ENCODE peak calls at places on chromosomes 16 and 17, in five cellular contexts. I is endodermal cell, G is fibroblast of mammary gland, R is brain microvascular endothelial cell, P is uterus. M is an unnamed sample.

GRCh38 chr17:39755550-39756375 is 18.0 kb downstream of the GRB7 start:
- DNase-seq in G (peak), R (no peak), P (no peak), I (peak), M (peak)

GRCh38 chr17:10099051-10099571 is 99.3 kb downstream of the GAS7 start:
- DNase-seq in P (peak), R (no peak), G (peak), I (no peak), M (no peak)

GRCh38 chr17:411416-412120 is 59.0 kb upstream of the RPH3AL start:
- DNase-seq in P (no peak), R (no peak), G (no peak), I (no peak), M (no peak)

GRCh38 chr17:59754547-59754946 is 47.1 kb downstream of the VMP1 start:
- DNase-seq in R (peak), P (no peak), I (no peak), G (peak), M (no peak)

GRCh38 chr16:58814348-58814801 is 80.3 kb upstream of the GOT2 start:
- DNase-seq in I (peak), P (peak), R (peak), G (peak), M (peak)

GRCh38 chr16:29738514-29738913 is 7.3 kb downstream of the C16orf54 start:
- DNase-seq in P (no peak), I (no peak), G (no peak), R (no peak), M (peak)

GRCh38 chr17:20156196-20157077 is 147.3 kb downstream of the SPECC1 start:
- DNase-seq in P (peak), I (peak), R (peak), G (peak), M (peak)

GRCh38 chr17:69468211-69468610 is 53.7 kb downstream of the MAP2K6 start:
- DNase-seq in P (no peak), I (peak), G (no peak), R (no peak), M (no peak)

GRCh38 chr17:81869221-81870154 is 1.6 kb downstream of the ARHGDIA start:
- DNase-seq in I (peak), P (peak), R (peak), G (peak), M (peak)

GRCh38 chr17:81870155-81870977 is 771 bp downstream of the ARHGDIA start:
- DNase-seq in R (peak), P (peak), G (peak), I (peak), M (peak)

GRCh38 chr17:81868674-81869220 is 2.4 kb downstream of the ARHGDIA start:
- DNase-seq in G (peak), I (peak), R (peak), P (peak), M (no peak)

GRCh38 chr17:81870978-81871386 is at the start of gene ARHGDIA:
- DNase-seq in R (no peak), G (peak), P (no peak), I (no peak), M (no peak)

DNA sequence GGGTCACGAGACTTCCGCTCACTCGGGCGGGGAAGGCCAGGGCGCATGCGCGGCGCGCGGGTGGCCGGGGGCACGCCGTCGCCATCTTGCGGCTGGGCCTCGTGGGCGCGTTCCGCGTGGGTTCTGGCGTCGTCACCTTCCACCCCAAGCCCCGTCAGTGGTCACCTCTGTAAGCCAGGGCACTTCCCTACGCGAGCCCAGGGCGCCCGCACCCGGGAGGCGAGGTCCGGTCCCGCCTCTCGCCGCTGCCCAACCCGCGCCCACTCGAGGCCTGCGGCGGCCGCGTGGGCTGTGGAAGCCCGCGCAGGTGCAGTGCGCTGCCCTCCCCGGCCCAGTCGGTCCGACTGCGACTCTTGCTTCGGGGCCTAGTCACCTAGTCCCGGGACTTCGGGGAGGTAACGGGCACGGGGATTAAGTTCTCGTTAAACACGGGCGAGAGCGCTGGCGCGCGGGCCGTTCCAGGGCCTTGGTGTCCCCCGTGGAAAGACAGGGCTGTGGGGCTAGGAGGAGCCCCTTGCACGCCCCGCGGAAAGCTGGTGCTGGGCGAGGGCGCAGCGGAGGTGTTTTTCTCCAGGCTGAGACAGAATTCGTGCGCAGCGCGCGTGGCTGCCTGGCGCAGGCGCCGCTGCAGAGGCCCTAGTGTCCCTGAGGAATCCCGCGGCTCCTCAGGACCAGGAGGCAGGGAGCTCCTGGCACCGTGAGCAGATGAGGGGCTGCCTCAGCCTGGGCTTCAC is 417 bp upstream of the ARHGDIA start:
- DNase-seq in P (peak), G (peak), I (peak), R (peak), M (peak)
- TF ChIP-seq CTCF in P (peak), G (no peak), I (peak), R (peak), M (peak)

DNA sequence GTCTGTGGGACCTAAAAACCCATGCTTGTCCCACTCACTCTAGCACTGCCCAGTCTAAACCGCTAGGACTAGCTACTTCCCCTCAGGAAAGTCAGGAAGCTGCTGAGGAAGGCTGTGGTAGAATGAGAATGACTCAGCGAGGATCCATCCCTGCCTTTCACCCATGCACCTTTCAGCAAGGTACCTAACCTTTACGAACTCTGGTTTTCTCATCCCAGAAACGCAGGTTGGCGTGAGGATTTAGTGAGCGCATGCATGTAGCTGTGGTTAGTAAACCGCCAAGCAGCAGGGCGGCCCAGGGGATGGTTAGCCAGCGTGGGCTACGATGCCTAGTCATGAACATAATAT is 26.3 kb upstream of the RFFL start:
- DNase-seq in G (peak), R (no peak), P (no peak), I (peak), M (no peak)
- TF ChIP-seq CTCF in G (no peak), R (peak), P (no peak), I (no peak), M (no peak)

DNA sequence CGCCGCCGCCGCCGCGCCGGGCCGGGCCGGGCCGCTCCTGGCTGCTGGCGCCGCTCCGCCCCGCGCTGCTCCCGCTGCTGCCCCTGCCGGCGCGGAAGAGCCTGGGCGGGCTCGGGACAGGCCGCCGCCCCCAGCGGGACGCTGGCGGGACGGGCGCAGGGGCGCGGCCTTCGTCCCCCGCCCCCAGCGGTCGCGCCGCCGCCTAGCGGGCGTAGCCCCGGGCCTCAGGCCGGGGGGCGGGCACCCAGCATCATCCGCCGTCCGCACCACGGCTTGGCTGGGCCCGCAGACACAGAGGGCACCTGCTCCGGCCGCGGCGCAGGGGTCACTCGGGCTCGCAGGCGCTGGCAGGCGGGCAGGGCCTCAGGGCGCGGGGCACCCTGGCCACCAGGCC is at the start of gene AMFR:
- DNase-seq in R (no peak), G (peak), P (peak), I (peak), M (peak)
- TF ChIP-seq CTCF in R (peak), G (no peak), P (peak), I (peak), M (peak)

DNA sequence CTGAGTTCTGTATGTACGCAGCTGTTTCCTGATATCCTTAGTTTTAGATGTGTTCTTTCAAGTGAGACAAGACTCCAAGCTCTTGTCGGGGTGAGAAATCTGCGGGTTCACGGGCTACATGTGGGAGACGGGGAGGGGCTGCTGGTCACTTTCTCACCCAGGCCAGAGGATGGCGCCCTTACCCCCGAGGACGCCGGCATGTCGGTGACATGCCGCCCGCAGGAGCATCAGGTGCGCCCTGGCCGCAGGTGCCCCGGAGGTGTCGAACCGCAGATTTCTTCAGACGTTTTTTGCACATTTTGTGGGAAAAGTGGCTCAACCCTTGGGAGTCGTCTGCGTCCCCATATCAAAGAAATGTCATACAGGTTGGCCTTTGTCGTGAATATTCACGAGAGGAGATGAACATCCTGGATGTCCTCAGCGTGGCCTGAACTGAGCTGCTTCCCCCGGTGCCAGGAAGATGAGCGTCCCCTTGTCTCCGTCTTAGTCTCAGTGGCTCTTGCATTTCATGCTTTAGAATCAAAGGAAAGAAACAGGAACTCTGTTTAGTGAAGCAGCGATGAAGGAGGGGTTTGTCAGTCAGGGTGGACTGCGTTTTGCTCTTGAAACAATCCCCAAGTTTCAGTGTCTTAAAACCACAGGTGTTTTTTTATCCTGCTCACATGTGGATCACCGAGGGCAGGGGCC is 75.3 kb upstream of the ZNF750 start:
- DNase-seq in P (no peak), R (no peak), I (no peak), G (no peak), M (no peak)
- TF ChIP-seq CTCF in P (no peak), R (no peak), I (peak), G (peak), M (no peak)

DNA sequence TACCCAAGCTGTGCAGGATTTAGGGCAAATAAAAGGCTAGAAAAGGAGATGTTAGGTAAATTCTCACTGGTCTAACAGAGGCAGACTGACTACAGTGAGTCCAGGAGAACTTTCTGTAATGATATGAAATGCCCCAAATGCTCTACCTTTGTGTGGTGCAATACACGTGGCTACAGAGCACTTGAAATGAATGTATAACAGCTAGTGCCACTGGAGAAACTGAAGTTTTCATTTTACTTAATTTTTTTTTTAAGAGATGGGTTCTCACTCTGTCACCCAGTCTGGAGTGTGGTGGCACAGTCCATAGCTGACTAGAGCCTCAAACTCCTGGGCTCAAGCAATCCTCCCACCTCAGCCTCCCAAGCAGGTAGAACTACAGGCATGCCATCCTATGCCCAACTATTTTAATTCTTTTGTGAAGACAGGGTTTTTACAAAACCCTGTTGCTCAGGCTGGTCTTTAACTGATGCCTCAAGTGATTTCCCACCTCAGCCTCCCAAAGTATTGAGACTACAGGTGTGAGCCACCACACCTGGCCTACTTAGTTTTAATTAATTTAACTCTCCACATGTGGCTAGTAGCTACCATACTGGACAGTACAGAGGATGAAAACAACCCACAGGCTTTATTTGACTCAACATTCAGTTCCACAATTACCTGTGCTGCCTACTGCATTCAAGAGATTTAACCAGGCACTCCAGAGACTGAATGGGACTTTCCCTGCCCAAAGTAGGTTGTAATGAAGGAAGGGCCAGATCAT is 84.8 kb upstream of the PLEKHM1 start:
- DNase-seq in G (no peak), I (no peak), P (no peak), R (no peak), M (no peak)
- TF ChIP-seq CTCF in G (no peak), I (no peak), P (no peak), R (no peak), M (no peak)

GRCh38 chr17:77728022-77728671 is 230.4 kb upstream of the TNRC6C start:
- DNase-seq in I (peak), R (peak), P (peak), G (peak), M (no peak)
- TF ChIP-seq CTCF in I (peak), R (peak), P (peak), G (peak), M (no peak)